ENCODE peak calls at places on chromosomes 16 and 17, in five cellular contexts. One of them, this sample, is unnamed. For H3K36me3, the result is how much of the 10 kb centered on the place peaks cover.

GRCh38 chr16:30437511-30438046 is 7.7 kb upstream of the DCTPP1 start:
- ATAC-seq in upper lobe of left lung: peak
- ATAC-seq in K562: no peak
- ATAC-seq in HepG2: peak
- ATAC-seq in GM12878: no peak
- ATAC-seq in this sample: no peak

GRCh38 chr16:2284797-2285576 is 17.1 kb upstream of the RNPS1 start:
- ATAC-seq in upper lobe of left lung: no peak
- ATAC-seq in K562: no peak
- ATAC-seq in HepG2: no peak
- ATAC-seq in GM12878: no peak
- ATAC-seq in this sample: no peak

GRCh38 chr16:58814348-58814801 is 80.3 kb upstream of the GOT2 start:
- ATAC-seq in upper lobe of left lung: no peak
- ATAC-seq in K562: peak
- ATAC-seq in HepG2: peak
- ATAC-seq in GM12878: peak
- ATAC-seq in this sample: peak

GRCh38 chr16:50842589-50842988 is 100.7 kb downstream of the CYLD start:
- ATAC-seq in upper lobe of left lung: no peak
- ATAC-seq in K562: no peak
- ATAC-seq in HepG2: peak
- ATAC-seq in GM12878: peak
- ATAC-seq in this sample: no peak

GRCh38 chr17:1040216-1040600 is 43.3 kb downstream of the TIMM22 start:
- ATAC-seq in upper lobe of left lung: no peak
- ATAC-seq in K562: no peak
- ATAC-seq in HepG2: peak
- ATAC-seq in GM12878: no peak
- ATAC-seq in this sample: no peak

GRCh38 chr16:31201511-31202401 is 804 bp downstream of the PYCARD start:
- ATAC-seq in upper lobe of left lung: peak
- ATAC-seq in K562: peak
- ATAC-seq in HepG2: peak
- ATAC-seq in GM12878: peak
- ATAC-seq in this sample: peak

GRCh38 chr17:1785925-1786324 is 24.1 kb downstream of the SERPINF1 start:
- ATAC-seq in upper lobe of left lung: no peak
- ATAC-seq in K562: no peak
- ATAC-seq in HepG2: no peak
- ATAC-seq in GM12878: no peak
- ATAC-seq in this sample: no peak

GRCh38 chr17:1029912-1030656 is 33.2 kb downstream of the TIMM22 start:
- ATAC-seq in upper lobe of left lung: peak
- ATAC-seq in K562: no peak
- ATAC-seq in HepG2: no peak
- ATAC-seq in GM12878: no peak
- ATAC-seq in this sample: peak

GRCh38 chr16:17392857-17393421 is 77.8 kb downstream of the XYLT1 start:
- ATAC-seq in upper lobe of left lung: no peak
- ATAC-seq in K562: no peak
- ATAC-seq in HepG2: no peak
- ATAC-seq in GM12878: no peak
- ATAC-seq in this sample: no peak

GRCh38 chr16:79369796-79370195 is 230.7 kb downstream of the MAF start:
- ATAC-seq in upper lobe of left lung: no peak
- ATAC-seq in K562: no peak
- ATAC-seq in HepG2: no peak
- ATAC-seq in GM12878: no peak
- ATAC-seq in this sample: no peak

GRCh38 chr17:55811536-55811935 is 60.7 kb downstream of the PCTP start:
- ATAC-seq in upper lobe of left lung: no peak
- ATAC-seq in K562: no peak
- ATAC-seq in HepG2: no peak
- ATAC-seq in GM12878: no peak
- ATAC-seq in this sample: peak

GRCh38 chr17:5035356-5035755 is at the start of gene SLC52A1:
- ATAC-seq in upper lobe of left lung: no peak
- ATAC-seq in K562: no peak
- ATAC-seq in HepG2: no peak
- ATAC-seq in GM12878: no peak
- ATAC-seq in this sample: no peak

GRCh38 chr16:537415-538335 is 10.2 kb downstream of the CAPN15 start:
- ATAC-seq in upper lobe of left lung: no peak
- ATAC-seq in K562: no peak
- ATAC-seq in HepG2: no peak
- ATAC-seq in GM12878: no peak
- ATAC-seq in this sample: no peak

GRCh38 chr17:65727243-65727642 is 165.8 kb upstream of the AXIN2 start:
- ATAC-seq in upper lobe of left lung: no peak
- ATAC-seq in K562: no peak
- ATAC-seq in HepG2: no peak
- ATAC-seq in GM12878: no peak
- ATAC-seq in this sample: no peak

GRCh38 chr17:66399441-66399840 is 97.0 kb downstream of the PRKCA start:
- ATAC-seq in upper lobe of left lung: no peak
- ATAC-seq in K562: no peak
- ATAC-seq in HepG2: no peak
- ATAC-seq in GM12878: peak
- ATAC-seq in this sample: no peak

GRCh38 chr16:66662445-66663194 is 33.9 kb downstream of the CMTM4 start:
- ATAC-seq in upper lobe of left lung: peak
- ATAC-seq in K562: peak
- ATAC-seq in HepG2: peak
- ATAC-seq in GM12878: peak
- ATAC-seq in this sample: no peak

GRCh38 chr16:48082516-48082915 is 73.3 kb downstream of the ABCC12 start:
- ATAC-seq in upper lobe of left lung: no peak
- ATAC-seq in K562: no peak
- ATAC-seq in HepG2: no peak
- ATAC-seq in GM12878: no peak
- ATAC-seq in this sample: no peak

GRCh38 chr17:27491713-27492190 is 35.5 kb downstream of the KSR1 start:
- ATAC-seq in upper lobe of left lung: no peak
- ATAC-seq in K562: peak
- ATAC-seq in HepG2: no peak
- ATAC-seq in GM12878: peak
- ATAC-seq in this sample: no peak

GRCh38 chr17:42286411-42287295 is 1.6 kb upstream of the STAT5A start:
- ATAC-seq in upper lobe of left lung: no peak
- ATAC-seq in K562: peak
- ATAC-seq in HepG2: no peak
- ATAC-seq in GM12878: no peak
- ATAC-seq in this sample: no peak

GRCh38 chr16:24723663-24724062 is 5.8 kb upstream of the TNRC6A start:
- ATAC-seq in upper lobe of left lung: no peak
- ATAC-seq in K562: no peak
- ATAC-seq in HepG2: no peak
- ATAC-seq in GM12878: no peak
- ATAC-seq in this sample: no peak

GRCh38 chr17:34341916-34342315 is 14.4 kb upstream of the CCL13 start:
- ATAC-seq in upper lobe of left lung: no peak
- ATAC-seq in K562: no peak
- ATAC-seq in HepG2: no peak
- ATAC-seq in GM12878: no peak
- ATAC-seq in this sample: no peak

GRCh38 chr17:29059281-29059680 is 16.3 kb downstream of the PIPOX start:
- ATAC-seq in upper lobe of left lung: no peak
- ATAC-seq in K562: no peak
- ATAC-seq in HepG2: no peak
- ATAC-seq in GM12878: no peak
- ATAC-seq in this sample: no peak

DNA sequence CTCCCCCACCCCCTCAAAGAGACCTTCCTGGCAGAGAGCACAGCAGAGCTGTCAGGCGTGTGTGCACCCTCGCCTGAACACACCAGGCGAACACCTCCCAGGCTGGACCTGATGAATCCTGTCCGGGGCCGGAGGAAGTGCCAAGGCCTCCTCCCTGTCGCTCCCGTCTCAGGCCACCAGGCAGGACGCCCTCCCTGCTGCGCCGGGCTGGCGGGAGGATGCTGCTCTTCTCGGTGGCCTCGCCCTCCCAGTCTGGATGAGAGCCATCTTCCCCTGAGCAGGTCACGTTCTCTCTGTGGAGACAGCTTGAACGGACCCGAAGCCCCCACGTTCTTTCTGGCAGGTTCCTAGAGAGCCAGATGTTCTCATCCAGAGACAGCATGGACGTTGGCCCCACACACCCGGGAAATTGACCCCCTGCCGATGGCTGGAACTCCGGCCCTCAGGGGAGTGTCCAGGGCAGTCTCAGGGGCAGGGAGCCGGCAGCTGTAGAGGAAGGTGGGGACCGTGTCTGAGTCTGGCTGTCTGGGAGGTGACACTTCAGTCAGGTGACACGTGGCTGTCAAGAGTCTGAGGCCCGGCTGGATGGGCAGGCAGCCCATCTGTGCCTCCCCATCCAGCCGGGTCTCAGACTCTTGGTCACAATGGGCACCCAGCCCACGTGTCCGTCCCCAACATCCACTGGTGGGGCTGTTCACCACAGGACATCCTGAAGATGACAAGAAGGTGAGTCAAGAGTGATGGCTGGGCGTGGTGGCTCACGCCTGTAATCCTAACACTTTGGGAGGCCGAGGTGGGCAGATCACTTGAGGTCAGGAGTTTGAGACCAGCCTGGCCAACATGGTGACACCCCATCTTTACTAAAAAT is 5.0 kb upstream of the TIMP2 start:
- ATAC-seq in upper lobe of left lung: no peak
- ATAC-seq in K562: no peak
- ATAC-seq in HepG2: no peak
- ATAC-seq in GM12878: no peak
- ATAC-seq in this sample: no peak
- TF ChIP-seq EP300 in upper lobe of left lung: no peak
- TF ChIP-seq EP300 in K562: no peak
- TF ChIP-seq EP300 in HepG2: no peak
- TF ChIP-seq EP300 in GM12878: no peak
- TF ChIP-seq EP300 in this sample: no peak

DNA sequence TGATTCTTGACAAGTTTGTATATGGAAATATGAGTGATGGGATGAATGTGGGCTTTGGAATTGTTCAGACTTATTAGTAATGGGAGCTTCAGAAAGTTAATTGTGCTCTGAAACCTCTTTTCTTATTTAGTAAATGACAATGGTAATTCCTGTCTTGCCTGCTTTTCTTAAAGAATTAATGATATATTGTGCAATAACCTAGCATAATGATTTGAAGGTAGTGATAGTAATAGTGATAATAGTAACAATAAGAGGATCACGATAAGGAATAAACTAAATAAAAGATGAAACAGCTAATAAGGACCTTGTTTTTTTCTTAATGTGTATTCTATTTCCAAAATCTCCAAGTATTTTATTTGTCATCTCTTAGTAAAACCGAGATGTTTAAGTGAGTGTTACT is 245.0 kb upstream of the CPHXL start:
- ATAC-seq in upper lobe of left lung: no peak
- ATAC-seq in K562: no peak
- ATAC-seq in HepG2: no peak
- ATAC-seq in GM12878: no peak
- ATAC-seq in this sample: no peak
- H3K27ac ChIP-seq in upper lobe of left lung: no peak
- H3K27ac ChIP-seq in K562: no peak
- H3K27ac ChIP-seq in HepG2: no peak
- H3K27ac ChIP-seq in GM12878: no peak
- H3K27ac ChIP-seq in this sample: no peak

DNA sequence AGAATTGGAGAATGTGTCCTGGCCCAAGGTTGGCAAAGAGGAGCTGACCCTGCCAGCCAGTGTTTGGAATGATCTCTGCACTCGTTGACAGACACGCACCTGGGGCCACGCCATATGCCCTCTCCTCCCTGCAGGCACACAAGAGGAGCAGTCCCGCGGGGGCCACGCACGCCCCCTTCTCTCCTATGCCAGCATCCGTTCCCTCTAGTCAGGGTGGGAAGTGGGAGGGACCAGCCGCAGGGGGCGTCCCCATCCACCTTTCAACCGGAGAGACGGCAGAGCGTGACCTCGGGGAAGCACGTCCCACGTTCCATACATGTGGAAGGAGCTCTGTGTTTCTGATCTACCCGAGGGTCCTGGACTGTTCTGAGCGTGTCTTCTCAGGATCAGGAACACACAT is 86.9 kb upstream of the ZNF750 start:
- ATAC-seq in upper lobe of left lung: no peak
- ATAC-seq in K562: no peak
- ATAC-seq in HepG2: no peak
- ATAC-seq in GM12878: no peak
- ATAC-seq in this sample: no peak
- H3K36me3 ChIP-seq in upper lobe of left lung: half or more
- H3K36me3 ChIP-seq in K562: half or more
- H3K36me3 ChIP-seq in HepG2: under half
- H3K36me3 ChIP-seq in GM12878: under half
- H3K36me3 ChIP-seq in this sample: half or more

DNA sequence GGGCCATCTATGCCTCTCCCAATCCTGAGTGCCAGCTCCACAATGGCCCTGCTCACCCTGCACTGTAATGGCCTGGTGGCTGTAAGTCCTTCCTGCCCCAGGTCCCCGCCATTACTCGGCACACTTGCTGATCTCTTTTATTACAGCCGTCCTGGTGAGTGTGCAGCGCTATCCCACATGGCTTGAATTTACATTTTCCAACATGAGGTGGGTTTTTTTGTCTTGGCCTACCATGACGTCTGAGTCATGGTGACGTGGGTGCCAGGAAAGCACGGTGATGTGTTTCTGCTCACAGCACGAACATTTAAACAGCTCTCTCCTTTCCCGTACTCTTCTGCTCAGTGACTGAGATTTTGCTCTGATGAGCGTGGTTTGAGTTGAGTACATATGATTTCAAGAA is 55.2 kb upstream of the FOXF1 start:
- ATAC-seq in upper lobe of left lung: no peak
- ATAC-seq in K562: no peak
- ATAC-seq in HepG2: no peak
- ATAC-seq in GM12878: no peak
- ATAC-seq in this sample: no peak
- TF ChIP-seq EP300 in upper lobe of left lung: no peak
- TF ChIP-seq EP300 in K562: no peak
- TF ChIP-seq EP300 in HepG2: no peak
- TF ChIP-seq EP300 in GM12878: no peak
- TF ChIP-seq EP300 in this sample: no peak

GRCh38 chr16:55510185-55510805 is 1.4 kb downstream of the LPCAT2 start:
- ATAC-seq in upper lobe of left lung: no peak
- ATAC-seq in K562: no peak
- ATAC-seq in HepG2: no peak
- ATAC-seq in GM12878: no peak
- ATAC-seq in this sample: no peak

GRCh38 chr16:55513616-55514015 is 4.7 kb downstream of the LPCAT2 start:
- ATAC-seq in upper lobe of left lung: no peak
- ATAC-seq in K562: no peak
- ATAC-seq in HepG2: peak
- ATAC-seq in GM12878: no peak
- ATAC-seq in this sample: no peak

GRCh38 chr16:55515110-55515509 is 6.2 kb downstream of the LPCAT2 start:
- ATAC-seq in upper lobe of left lung: no peak
- ATAC-seq in K562: no peak
- ATAC-seq in HepG2: no peak
- ATAC-seq in GM12878: no peak
- ATAC-seq in this sample: no peak

GRCh38 chr16:55508941-55509920 is at the start of gene LPCAT2:
- ATAC-seq in upper lobe of left lung: peak
- ATAC-seq in K562: peak
- ATAC-seq in HepG2: peak
- ATAC-seq in GM12878: peak
- ATAC-seq in this sample: peak

GRCh38 chr16:55512941-55513340 is 4.1 kb downstream of the LPCAT2 start:
- ATAC-seq in upper lobe of left lung: no peak
- ATAC-seq in K562: no peak
- ATAC-seq in HepG2: no peak
- ATAC-seq in GM12878: no peak
- ATAC-seq in this sample: no peak
- H3K27ac ChIP-seq in upper lobe of left lung: no peak
- H3K27ac ChIP-seq in K562: no peak
- H3K27ac ChIP-seq in HepG2: no peak
- H3K27ac ChIP-seq in GM12878: no peak
- H3K27ac ChIP-seq in this sample: no peak

GRCh38 chr17:31275126-31275525 is 21.9 kb downstream of the OMG start:
- ATAC-seq in upper lobe of left lung: no peak
- ATAC-seq in K562: no peak
- ATAC-seq in HepG2: no peak
- ATAC-seq in GM12878: no peak
- ATAC-seq in this sample: no peak
- H3K36me3 ChIP-seq in upper lobe of left lung: under half
- H3K36me3 ChIP-seq in K562: under half
- H3K36me3 ChIP-seq in HepG2: under half
- H3K36me3 ChIP-seq in GM12878: under half
- H3K36me3 ChIP-seq in this sample: under half

This sample was measured in gastroesophageal sphincter.